ENCODE peak calls at places on chromosomes 11 and 22, in nine cellular contexts. H, Q, G, N, O, I, L, U and M are unnamed samples.

GRCh38 chr22:26805131-26805530 is 147.7 kb downstream of the MIAT start:
- DNase-seq in H (peak; percentile 28), O (no peak), U (no peak), Q (no peak), L (no peak), G (no peak), I (no peak), N (no peak), M (no peak)

GRCh38 chr22:46263208-46263575 is at the start of gene PKDREJ:
- DNase-seq in Q (no peak), O (no peak), H (no peak), N (no peak), L (no peak), I (no peak), U (no peak), G (no peak), M (no peak)

GRCh38 chr11:62122076-62122475 is 1.7 kb upstream of the INCENP start:
- DNase-seq in N (no peak), U (no peak), H (no peak), L (no peak), G (no peak), Q (no peak), O (no peak), I (peak; percentile 11), M (no peak)

GRCh38 chr11:70568504-70569172 is 170.3 kb downstream of the CTTN start:
- DNase-seq in U (no peak), N (no peak), L (peak; percentile 78), G (peak; percentile 53), H (peak; percentile 24), I (no peak), Q (peak; percentile 71), O (peak; percentile 27), M (peak; percentile 73)

GRCh38 chr11:134854391-134854991 is 442.4 kb upstream of the B3GAT1 start:
- DNase-seq in H (no peak), G (no peak), O (no peak), U (no peak), I (no peak), N (no peak), L (no peak), Q (no peak), M (no peak)

GRCh38 chr11:96960926-96961325 is 571.1 kb downstream of the JRKL start:
- DNase-seq in H (no peak), O (no peak), Q (no peak), N (no peak), G (no peak), I (no peak), U (no peak), L (no peak), M (no peak)

GRCh38 chr11:8205566-8205965 is 36.7 kb upstream of the RIC3 start:
- DNase-seq in U (no peak), O (no peak), H (no peak), I (no peak), L (no peak), Q (no peak), N (no peak), G (no peak), M (no peak)

GRCh38 chr11:104343578-104343977 is 179.6 kb upstream of the PDGFD start:
- DNase-seq in I (peak; percentile 0), L (no peak), N (no peak), O (no peak), G (no peak), Q (no peak), U (peak; percentile 13), H (peak; percentile 7), M (no peak)

GRCh38 chr11:104405277-104405676 is 241.3 kb upstream of the PDGFD start:
- DNase-seq in N (no peak), U (no peak), G (no peak), I (no peak), Q (no peak), L (no peak), H (no peak), O (no peak), M (no peak)

GRCh38 chr11:69642549-69642912 is 1.6 kb downstream of the CCND1 start:
- DNase-seq in Q (peak; percentile 67), G (peak; percentile 38), U (peak; percentile 12), O (no peak), I (no peak), L (peak; percentile 80), N (peak; percentile 11), H (no peak), M (no peak)

GRCh38 chr11:45218705-45219104 is 67.4 kb downstream of the SYT13 start:
- DNase-seq in N (no peak), H (no peak), G (no peak), U (no peak), O (no peak), I (no peak), Q (no peak), L (no peak), M (no peak)

GRCh38 chr11:90840071-90840470 is 617.2 kb upstream of the CHORDC1 start:
- DNase-seq in L (no peak), H (no peak), G (no peak), N (no peak), Q (no peak), O (no peak), I (no peak), U (no peak), M (no peak)

GRCh38 chr11:95516786-95517185 is 272.8 kb downstream of the FAM76B start:
- DNase-seq in N (no peak), G (no peak), I (no peak), Q (no peak), U (no peak), L (no peak), O (no peak), H (peak; percentile 83), M (no peak)

GRCh38 chr11:12411806-12412727 is 34.7 kb downstream of the PARVA start:
- DNase-seq in I (peak; percentile 84), L (peak; percentile 79), O (peak; percentile 75), Q (peak; percentile 61), H (peak; percentile 95), N (no peak), G (peak; percentile 63), U (peak; percentile 82), M (no peak)

GRCh38 chr11:57161351-57161750 is 20.4 kb upstream of the LRRC55 start:
- DNase-seq in I (no peak), O (no peak), H (no peak), Q (no peak), N (no peak), G (no peak), U (no peak), L (no peak), M (no peak)

GRCh38 chr11:57162179-57162898 is 19.4 kb upstream of the LRRC55 start:
- DNase-seq in U (no peak), I (no peak), Q (no peak), N (no peak), H (no peak), L (no peak), O (no peak), G (no peak), M (no peak)

GRCh38 chr11:57158180-57158579 is 23.6 kb upstream of the LRRC55 start:
- DNase-seq in Q (no peak), O (no peak), L (no peak), N (no peak), H (no peak), I (no peak), G (no peak), U (no peak), M (no peak)

GRCh38 chr11:57158582-57158981 is 23.2 kb upstream of the LRRC55 start:
- DNase-seq in I (no peak), N (no peak), H (no peak), L (no peak), O (no peak), Q (no peak), U (no peak), G (no peak), M (no peak)

GRCh38 chr11:57160665-57161064 is 21.1 kb upstream of the LRRC55 start:
- DNase-seq in N (no peak), O (no peak), I (no peak), G (no peak), Q (no peak), H (no peak), U (no peak), L (no peak), M (no peak)
- H3K27ac ChIP-seq in N (no peak overlapping the region), O (no peak overlapping the region), I (no peak overlapping the region), G (no peak overlapping the region), Q (no peak overlapping the region), H (no peak overlapping the region), U (no peak overlapping the region), L (no peak overlapping the region), M (no peak overlapping the region)

DNA sequence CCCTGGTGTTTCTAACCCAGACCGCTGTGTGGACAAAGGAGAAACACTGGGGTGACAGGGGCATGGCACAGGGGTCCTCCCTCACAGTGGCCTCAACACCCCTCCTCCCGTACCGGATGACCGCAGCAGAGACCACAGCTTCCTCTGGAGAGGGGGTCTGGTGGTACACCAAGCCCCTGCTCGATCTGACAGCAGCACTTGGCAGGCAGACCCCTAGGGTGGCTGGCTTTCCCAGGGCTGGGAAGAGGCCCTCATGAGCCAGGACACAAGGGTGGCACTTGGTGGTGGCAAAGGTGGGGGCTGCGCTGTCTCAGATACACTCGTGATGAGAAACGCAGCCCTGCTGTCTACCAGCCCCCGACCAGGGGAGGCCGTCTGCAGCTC is 38.7 kb downstream of the DUSP8 start:
- DNase-seq in N (no peak), I (no peak), U (no peak), Q (no peak), G (no peak), H (no peak), O (no peak), L (no peak), M (no peak)
- H3K27ac ChIP-seq in N (no peak overlapping the region), I (no peak overlapping the region), U (no peak overlapping the region), Q (no peak overlapping the region), G (peak overlapping the region; percentile 86), H (no peak overlapping the region), O (no peak overlapping the region), L (no peak overlapping the region), M (peak overlapping the region; percentile 87)

GRCh38 chr22:24148586-24148985 is 32.7 kb upstream of the SUSD2 start:
- DNase-seq in H (no peak), G (no peak), I (no peak), Q (no peak), L (no peak), U (no peak), N (no peak), O (no peak), M (no peak)
- H3K27ac ChIP-seq in H (no peak overlapping the region), G (peak overlapping the region; percentile 91), I (no peak overlapping the region), Q (peak overlapping the region; percentile 44), L (no peak overlapping the region), U (no peak overlapping the region), N (no peak overlapping the region), O (peak overlapping the region; percentile 84), M (peak overlapping the region; percentile 88)

DNA sequence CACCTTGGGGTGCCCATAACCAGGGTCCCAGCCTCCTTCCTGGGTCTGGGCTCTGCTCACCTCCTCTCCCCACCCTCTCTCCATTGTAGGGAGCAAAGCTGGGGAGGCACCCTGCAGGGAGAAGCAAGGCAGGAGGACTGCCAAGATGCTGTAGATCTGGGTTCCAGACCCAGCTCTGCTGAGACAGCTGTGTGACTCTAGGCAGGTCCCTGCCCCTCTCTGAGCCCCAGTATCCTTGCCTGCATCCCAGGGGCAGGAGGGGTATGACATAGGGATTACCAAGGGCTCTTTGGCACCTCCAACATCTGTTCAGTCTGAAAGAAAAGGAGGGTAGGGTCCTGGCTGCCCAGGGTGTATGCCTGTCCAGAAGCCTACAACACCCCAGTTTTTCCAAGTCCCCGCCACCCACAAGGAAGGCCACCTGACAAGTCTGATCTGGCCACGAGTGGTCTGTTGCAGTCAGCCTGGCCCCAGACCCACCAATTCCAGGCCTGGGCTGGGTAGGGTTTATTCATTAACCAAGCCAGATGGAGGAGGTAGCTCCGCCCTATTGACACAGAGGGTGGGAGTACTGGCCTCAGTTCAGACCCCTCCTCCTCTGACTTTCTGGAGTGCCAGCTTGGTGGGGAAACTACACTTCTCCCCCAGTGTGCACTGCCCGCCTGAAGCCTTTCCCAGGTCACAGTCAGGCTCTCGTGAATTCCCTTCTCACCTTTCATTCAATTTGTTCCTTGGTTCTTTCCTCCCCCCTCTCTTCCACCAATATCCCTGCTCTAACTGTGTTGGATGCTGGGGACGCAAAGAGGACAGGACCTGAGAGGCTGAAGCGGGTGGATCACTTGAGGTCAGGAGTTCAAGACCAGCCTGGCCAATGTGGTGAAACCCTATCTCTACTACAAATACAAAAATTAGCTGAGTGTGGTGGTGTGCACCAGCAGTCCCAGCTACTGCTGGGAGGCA is 15.0 kb downstream of the STARD10 start:
- DNase-seq in G (no peak), N (no peak), L (no peak), Q (peak; percentile 85), O (no peak), U (no peak), H (no peak), I (no peak), M (no peak)
- H3K27ac ChIP-seq in G (peak overlapping the region; percentile 82), N (no peak overlapping the region), L (peak overlapping the region; percentile 67), Q (peak overlapping the region; percentile 67), O (peak overlapping the region; percentile 14), U (no peak overlapping the region), H (no peak overlapping the region), I (no peak overlapping the region), M (peak overlapping the region; percentile 80)